ENCODE peak calls at places on chromosome 2, in ten cellular contexts. N is A549; J is foreskin fibroblast; G is uterus; O is AG04449; K is CD4-positive, alpha-beta T cell; Q is astrocyte of the spinal cord; W is Panc1; H is Peyer's patch; D is AG10803. I is an unnamed sample.

GRCh38 chr2:132797551-132797950 is 127.5 kb upstream of the LYPD1 start:
- DNase-seq in W (no peak), H (no peak), D (peak; percentile 65), N (peak; percentile 9), G (no peak), Q (peak; percentile 72), O (peak; percentile 81), J (peak; percentile 17), K (no peak), I (no peak)

GRCh38 chr2:118853129-118853640 is 5.7 kb upstream of the EN1 start:
- DNase-seq in J (no peak), O (no peak), H (no peak), K (no peak), D (no peak), Q (no peak), W (no peak), G (no peak), N (no peak), I (no peak)

GRCh38 chr2:27152102-27152795 is 3.4 kb downstream of the TCF23 start:
- DNase-seq in W (no peak), K (no peak), N (peak; percentile 24), G (no peak), Q (no peak), J (no peak), O (no peak), H (no peak), D (no peak), I (no peak)

GRCh38 chr2:34936089-34936488 is 1337.0 kb upstream of the FAM98A start:
- DNase-seq in Q (no peak), O (no peak), D (no peak), G (no peak), J (no peak), W (no peak), N (no peak), K (no peak), H (no peak), I (no peak)

GRCh38 chr2:28394331-28394877 is 1.7 kb downstream of the FOSL2 start:
- DNase-seq in Q (peak; percentile 60), K (no peak), J (peak; percentile 73), D (peak; percentile 76), W (no peak), O (no peak), H (peak; percentile 73), N (peak; percentile 44), G (peak; percentile 40), I (no peak)

GRCh38 chr2:236177967-236178909 is 10.1 kb upstream of the GBX2 start:
- DNase-seq in W (peak; percentile 69), H (peak; percentile 79), O (no peak), K (no peak), J (peak; percentile 72), Q (peak; percentile 53), N (peak; percentile 87), D (peak; percentile 56), G (no peak), I (peak; percentile 78)

GRCh38 chr2:71157124-71157802 is 26.8 kb downstream of the MPHOSPH10 start:
- DNase-seq in D (peak; percentile 14), Q (peak; percentile 13), O (no peak), G (peak; percentile 29), H (peak; percentile 61), J (peak; percentile 64), K (peak; percentile 31), W (peak; percentile 10), N (peak; percentile 46), I (peak; percentile 65)

GRCh38 chr2:3462493-3463104 is 56.7 kb downstream of the ADI1 start:
- DNase-seq in H (no peak), N (no peak), K (no peak), O (no peak), D (no peak), Q (no peak), G (no peak), W (no peak), J (no peak), I (no peak)

GRCh38 chr2:196594158-196594557 is 45.4 kb upstream of the CCDC150 start:
- DNase-seq in Q (no peak), H (no peak), W (no peak), O (no peak), N (no peak), J (no peak), G (no peak), D (no peak), K (no peak), I (no peak)

GRCh38 chr2:239398536-239398935 is 2.3 kb downstream of the HDAC4 start:
- DNase-seq in J (peak; percentile 53), H (peak; percentile 29), N (no peak), D (no peak), W (no peak), O (no peak), G (peak; percentile 13), K (no peak), Q (no peak), I (no peak)

DNA sequence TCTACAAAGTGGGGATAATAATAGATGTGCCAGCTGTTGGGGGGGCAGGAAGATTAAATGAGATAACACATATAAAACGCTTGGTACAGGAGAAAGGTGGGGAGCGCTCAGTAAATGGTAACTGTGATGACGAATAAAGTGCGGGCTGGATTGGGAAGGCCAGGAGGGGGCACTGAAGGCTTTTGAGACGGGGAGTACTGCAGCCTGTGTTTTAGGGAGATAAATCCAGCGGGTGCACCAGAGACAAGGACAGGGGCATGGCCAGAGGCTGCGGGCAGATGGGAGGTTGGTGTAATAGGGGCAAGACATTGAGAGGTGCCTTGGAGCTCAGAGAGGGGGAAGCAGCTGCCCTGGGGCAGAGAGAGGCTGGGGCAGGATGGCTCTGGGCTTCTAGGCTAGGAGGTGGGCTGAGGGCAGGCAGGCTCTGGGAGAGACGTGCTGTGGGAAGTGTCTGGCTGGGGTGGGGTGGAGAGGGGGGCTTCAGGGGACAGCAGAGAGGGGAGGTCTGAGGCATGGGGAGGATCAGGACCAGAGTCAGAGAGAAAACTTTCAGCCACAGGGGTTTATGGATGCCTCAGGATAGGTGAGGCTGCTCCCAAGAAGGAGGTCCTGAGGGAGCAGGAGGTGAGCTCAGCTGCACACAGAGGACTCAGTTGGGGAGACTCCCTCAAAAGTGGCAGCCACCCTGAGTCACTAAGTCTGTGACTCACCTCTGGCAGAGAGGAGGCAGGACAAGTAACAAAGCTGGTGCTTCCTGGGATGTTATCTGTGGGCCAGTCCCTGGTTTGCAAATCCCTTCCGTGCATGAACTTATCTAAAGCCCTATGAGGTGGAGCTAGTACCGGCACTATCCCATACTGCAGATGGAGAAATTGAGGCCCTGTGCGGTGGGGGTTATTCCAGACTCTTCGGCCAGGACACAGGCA is 18.9 kb downstream of the TEX44 start:
- DNase-seq in W (peak; percentile 62), K (peak; percentile 21), Q (no peak), O (no peak), G (no peak), J (peak; percentile 88), H (no peak), D (peak; percentile 25), N (peak; percentile 80), I (no peak)
- TF ChIP-seq CTCF in W (peak; percentile 76), K (no peak), Q (peak; percentile 39), O (peak; percentile 30), G (peak; percentile 39), J (peak; percentile 20), H (no peak), D (peak; percentile 39), N (peak; percentile 29), I (no peak)

DNA sequence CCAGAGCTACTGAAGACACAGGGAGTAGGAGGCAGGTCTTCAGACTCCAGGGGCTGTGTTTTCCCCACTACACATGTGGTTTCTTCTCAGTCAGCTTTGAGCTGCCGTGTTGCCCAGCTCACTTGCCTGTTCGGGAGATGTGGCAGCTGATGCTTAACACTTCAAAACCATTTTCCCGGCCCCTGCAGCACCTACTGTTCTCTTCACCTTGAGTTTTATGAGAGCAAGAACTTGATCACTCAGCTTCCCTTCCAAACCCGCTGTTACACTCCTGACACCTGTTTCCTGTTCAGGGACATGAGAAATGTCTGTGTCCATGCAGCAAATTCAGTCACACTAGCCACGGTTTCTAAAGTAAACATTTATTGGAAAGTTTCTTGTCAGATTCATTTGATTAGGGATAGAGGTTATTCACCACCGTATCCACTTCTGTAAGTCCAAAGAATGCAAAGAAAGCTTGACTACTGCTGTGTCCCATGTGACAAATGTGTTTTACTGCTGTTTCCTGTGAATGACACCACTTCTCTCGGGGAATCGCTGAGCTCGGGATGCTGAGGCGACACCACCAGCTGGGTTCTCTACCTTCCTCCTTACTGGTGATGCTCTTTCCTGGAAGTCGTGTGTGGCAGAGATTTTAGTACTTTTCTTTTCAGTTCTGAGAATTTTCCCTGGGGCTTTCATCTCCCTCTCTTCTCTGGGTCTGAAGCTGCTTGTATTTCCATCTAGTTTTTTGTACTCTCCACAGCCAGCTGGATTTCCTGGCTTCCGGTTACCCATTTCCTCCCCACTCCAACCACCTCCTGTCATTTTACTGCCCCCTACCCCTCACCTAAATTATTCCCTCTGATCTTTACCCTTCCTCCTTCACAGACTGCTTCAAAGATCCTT is 91.7 kb downstream of the KLF7 start:
- DNase-seq in H (no peak), Q (no peak), N (no peak), J (peak; percentile 36), O (no peak), D (peak; percentile 19), G (no peak), K (no peak), W (no peak), I (no peak)
- TF ChIP-seq CTCF in H (no peak), Q (no peak), N (no peak), J (no peak), O (no peak), D (no peak), G (no peak), K (no peak), W (no peak), I (no peak)

DNA sequence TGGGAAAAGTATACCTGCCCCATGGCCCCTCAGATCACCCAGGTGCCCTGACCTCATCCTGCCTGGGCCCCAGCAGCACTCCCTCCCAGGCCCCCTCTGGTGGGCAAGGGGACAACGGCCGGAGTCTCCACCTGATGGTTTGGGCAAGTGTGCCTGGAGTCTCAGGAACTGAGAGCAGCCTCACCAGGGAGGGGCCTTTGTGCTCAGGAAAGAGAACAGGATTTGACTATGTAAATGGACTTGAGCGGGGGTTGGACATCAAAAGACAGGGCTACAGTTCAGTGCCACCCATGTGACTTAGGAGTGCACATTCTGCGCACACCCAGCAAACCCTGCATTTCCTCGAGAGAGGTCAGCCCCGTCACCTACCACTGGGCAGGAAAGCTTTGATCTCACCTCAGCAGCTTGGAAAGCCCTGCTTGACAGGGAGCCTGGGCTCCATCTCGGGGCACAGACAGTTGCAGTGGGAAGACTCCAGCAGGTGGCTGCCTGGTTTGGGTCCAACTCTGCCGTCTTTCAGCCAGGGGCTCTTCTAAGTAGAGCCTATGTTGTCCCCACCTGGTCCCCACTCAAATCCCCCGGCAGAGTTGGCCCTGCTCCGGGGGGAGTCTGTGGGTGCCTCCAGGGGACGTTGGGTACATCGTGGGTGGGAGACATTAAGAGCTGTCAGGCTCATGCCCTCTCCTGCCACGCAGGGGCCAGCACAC is 3.3 kb downstream of the INPP5D start:
- DNase-seq in J (no peak), H (peak; percentile 45), K (no peak), O (no peak), N (no peak), G (no peak), W (no peak), Q (no peak), D (no peak), I (no peak)
- TF ChIP-seq CTCF in J (no peak), H (peak; percentile 45), K (no peak), O (no peak), N (no peak), G (no peak), W (no peak), Q (peak; percentile 4), D (no peak), I (peak; percentile 43)

DNA sequence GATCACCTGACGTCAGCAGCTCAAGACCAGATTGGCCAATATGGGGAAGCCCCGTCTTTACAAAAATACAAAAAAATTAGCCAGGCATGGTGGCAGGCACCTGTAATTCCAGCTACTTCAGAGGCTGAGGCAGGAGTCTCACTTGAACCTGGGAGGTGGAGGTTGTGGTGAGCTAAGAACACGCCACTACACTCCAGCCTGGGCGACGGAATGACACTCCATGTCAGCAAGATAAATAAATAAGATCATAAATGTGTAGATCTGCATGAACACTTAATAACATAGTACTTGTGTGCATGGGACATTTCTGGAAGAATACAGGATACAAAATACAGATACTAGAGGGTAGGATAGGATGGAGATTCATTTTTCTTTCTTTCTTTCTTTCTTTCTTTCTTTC is 9.1 kb downstream of the EHD3 start:
- DNase-seq in K (no peak), D (no peak), W (no peak), Q (no peak), N (no peak), G (no peak), J (no peak), H (no peak), O (no peak), I (no peak)
- TF ChIP-seq CTCF in K (no peak), D (no peak), W (no peak), Q (no peak), N (no peak), G (no peak), J (no peak), H (no peak), O (no peak), I (no peak)

I was measured in progenitor cell of endocrine pancreas.